ENCODE peak calls at places on chromosomes 7 and 10, in four cellular contexts. D is upper lobe of left lung; H is CD8-positive, alpha-beta T cell; U is tibial nerve. O is an unnamed sample.

GRCh38 chr7:34759477-34760125 is 101.6 kb downstream of the NPSR1 start:
- DNase-seq in D (no peak), H (no peak), U (no peak), O (no peak)

GRCh38 chr7:68306692-68307107 is 1291.6 kb upstream of the AUTS2 start:
- DNase-seq in D (no peak), H (no peak), U (no peak), O (no peak)

GRCh38 chr10:1358860-1359598 is 302.8 kb downstream of the WDR37 start:
- DNase-seq in D (no peak), H (no peak), U (no peak), O (no peak)

GRCh38 chr10:78656815-78657621 is 411.7 kb upstream of the ZMIZ1 start:
- DNase-seq in D (no peak), H (no peak), U (peak), O (peak)

GRCh38 chr10:104642311-104643022 is 1.4 kb downstream of the SORCS3 start:
- DNase-seq in D (no peak), H (no peak), U (no peak), O (peak)

GRCh38 chr7:108805808-108806397 is 236.2 kb downstream of the DNAJB9 start:
- DNase-seq in D (no peak), H (no peak), U (no peak), O (no peak)

GRCh38 chr10:120052964-120053363 is 160.4 kb downstream of the SEC23IP start:
- DNase-seq in D (no peak), H (no peak), U (no peak), O (no peak)

GRCh38 chr7:112161253-112162160 is 44.7 kb downstream of the DOCK4 start:
- DNase-seq in D (no peak), H (no peak), U (no peak), O (no peak)

GRCh38 chr7:138257459-138258193 is 181.4 kb downstream of the AKR1D1 start:
- DNase-seq in D (peak), H (no peak), U (no peak), O (no peak)

GRCh38 chr10:79380125-79380917 is 33.1 kb downstream of the PPIF start:
- DNase-seq in D (peak), H (no peak), U (no peak), O (no peak)

GRCh38 chr7:157432957-157433576 is 96.3 kb downstream of the DNAJB6 start:
- DNase-seq in D (peak), H (peak), U (no peak), O (no peak)

GRCh38 chr7:45921699-45922519 is 837 bp upstream of the IGFBP3 start:
- DNase-seq in D (no peak), H (no peak), U (peak), O (peak)

GRCh38 chr7:42494722-42495121 is 257.7 kb upstream of the GLI3 start:
- DNase-seq in D (no peak), H (no peak), U (no peak), O (no peak)

GRCh38 chr7:1257221-1257620 is 24.5 kb downstream of the UNCX start:
- DNase-seq in D (no peak), H (no peak), U (no peak), O (no peak)

GRCh38 chr10:132699411-132700167 is 86.4 kb downstream of the NKX6-2 start:
- DNase-seq in D (no peak), H (no peak), U (no peak), O (no peak)

GRCh38 chr7:38102486-38102885 is 75.6 kb upstream of the STARD3NL start:
- DNase-seq in D (no peak), H (no peak), U (no peak), O (no peak)

GRCh38 chr10:103154464-103155299 is 38.4 kb downstream of the NT5C2 start:
- DNase-seq in D (no peak), H (no peak), U (no peak), O (no peak)

GRCh38 chr7:12229046-12229445 is 18.0 kb downstream of the TMEM106B start:
- DNase-seq in D (no peak), H (no peak), U (no peak), O (no peak)

GRCh38 chr7:39847227-39847626 is 102.8 kb upstream of the CDK13 start:
- DNase-seq in D (no peak), H (no peak), U (no peak), O (no peak)

GRCh38 chr7:129667116-129667515 is 55.6 kb downstream of the NRF1 start:
- DNase-seq in D (no peak), H (no peak), U (no peak), O (no peak)

GRCh38 chr7:1692500-1693418 is 22.7 kb downstream of the ELFN1 start:
- DNase-seq in D (peak), H (no peak), U (no peak), O (peak)

GRCh38 chr7:20647908-20648776 is 32.7 kb downstream of the ABCB5 start:
- DNase-seq in D (no peak), H (no peak), U (no peak), O (no peak)

GRCh38 chr7:145434811-145435210 is 599.0 kb upstream of the TPK1 start:
- DNase-seq in D (no peak), H (no peak), U (no peak), O (no peak)

GRCh38 chr10:51700228-51700835 is 937 bp upstream of the CSTF2T start:
- DNase-seq in D (peak), H (no peak), U (no peak), O (peak)

GRCh38 chr10:100223879-100224278 is 5.5 kb downstream of the CHUK start:
- DNase-seq in D (no peak), H (no peak), U (no peak), O (no peak)

GRCh38 chr10:100222529-100222928 is 6.9 kb downstream of the CHUK start:
- DNase-seq in D (no peak), H (no peak), U (no peak), O (no peak)
- TF ChIP-seq CTCF in D (no peak), H (no peak), U (no peak), O (no peak)

DNA sequence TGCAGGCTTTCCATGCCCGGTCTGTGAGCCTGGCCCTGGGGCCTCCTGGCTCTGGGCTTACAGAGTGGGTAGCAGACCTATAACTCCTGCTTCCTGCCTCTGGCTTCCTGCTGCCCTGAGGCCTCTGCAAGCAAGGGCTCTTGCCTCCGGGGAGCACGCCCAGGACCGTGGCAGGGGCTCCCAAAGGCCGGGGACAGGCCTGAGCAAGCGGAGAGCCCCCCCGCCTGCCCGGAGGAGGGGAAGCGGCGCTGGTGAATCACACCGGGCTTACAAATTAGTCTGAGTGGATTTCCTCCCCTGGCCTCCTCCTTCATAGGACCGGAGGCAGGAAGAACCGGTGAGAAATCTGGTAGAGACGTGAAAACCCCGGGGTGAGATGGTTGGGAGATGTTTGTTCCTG is 1.5 kb upstream of the MYL10 start:
- DNase-seq in D (no peak), H (no peak), U (no peak), O (no peak)
- TF ChIP-seq CTCF in D (no peak), H (no peak), U (no peak), O (no peak)

DNA sequence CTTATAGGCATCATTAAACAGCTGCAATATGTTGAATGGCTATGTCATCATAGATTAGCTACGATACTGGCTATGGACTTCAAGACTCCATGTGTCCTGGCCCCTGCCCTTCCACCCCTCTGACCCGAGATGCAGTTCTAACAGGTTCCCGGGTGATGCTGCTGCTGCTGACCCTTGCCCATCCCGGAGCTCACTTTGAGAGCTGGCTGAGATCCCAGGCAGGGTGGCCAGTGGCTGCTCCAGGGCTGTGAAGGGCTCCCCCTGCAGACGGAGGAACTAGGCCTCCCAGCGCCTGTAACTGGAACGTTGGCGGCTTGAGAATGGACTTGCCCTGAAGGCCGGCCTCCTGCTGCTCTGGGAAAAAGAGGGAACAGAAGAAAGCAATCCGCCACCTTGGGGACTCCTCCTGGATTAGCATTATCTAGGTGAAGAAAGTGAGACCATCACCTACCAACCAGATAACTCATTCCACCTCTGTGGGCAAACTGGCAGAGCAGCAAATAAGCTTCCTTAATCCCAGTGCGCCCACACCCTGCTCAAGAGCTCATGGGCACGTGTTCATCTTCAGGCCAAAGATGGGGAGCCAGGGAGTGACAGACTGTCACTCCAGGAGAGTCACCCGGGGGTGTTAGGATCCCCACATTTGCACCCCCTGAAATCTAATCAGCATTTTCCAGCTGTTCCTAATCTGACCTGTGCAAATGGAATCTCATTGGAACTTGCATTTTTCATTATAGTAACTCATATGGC is 56.8 kb downstream of the PARP12 start:
- DNase-seq in D (no peak), H (no peak), U (no peak), O (no peak)
- TF ChIP-seq CTCF in D (no peak), H (no peak), U (no peak), O (no peak)

GRCh38 chr7:73973091-73973490 is 54.9 kb upstream of the ELN start:
- DNase-seq in D (peak), H (no peak), U (no peak), O (no peak)

GRCh38 chr7:73971315-73971700 is 56.7 kb upstream of the ELN start:
- DNase-seq in D (peak), H (no peak), U (no peak), O (no peak)

GRCh38 chr7:73972614-73973013 is 55.4 kb upstream of the ELN start:
- DNase-seq in D (peak), H (no peak), U (no peak), O (peak)

GRCh38 chr7:73970801-73971229 is 57.2 kb upstream of the ELN start:
- DNase-seq in D (peak), H (no peak), U (no peak), O (peak)

GRCh38 chr7:73971701-73972341 is 56.2 kb upstream of the ELN start:
- DNase-seq in D (peak), H (no peak), U (no peak), O (no peak)
- TF ChIP-seq CTCF in D (no peak), H (no peak), U (no peak), O (no peak)

DNA sequence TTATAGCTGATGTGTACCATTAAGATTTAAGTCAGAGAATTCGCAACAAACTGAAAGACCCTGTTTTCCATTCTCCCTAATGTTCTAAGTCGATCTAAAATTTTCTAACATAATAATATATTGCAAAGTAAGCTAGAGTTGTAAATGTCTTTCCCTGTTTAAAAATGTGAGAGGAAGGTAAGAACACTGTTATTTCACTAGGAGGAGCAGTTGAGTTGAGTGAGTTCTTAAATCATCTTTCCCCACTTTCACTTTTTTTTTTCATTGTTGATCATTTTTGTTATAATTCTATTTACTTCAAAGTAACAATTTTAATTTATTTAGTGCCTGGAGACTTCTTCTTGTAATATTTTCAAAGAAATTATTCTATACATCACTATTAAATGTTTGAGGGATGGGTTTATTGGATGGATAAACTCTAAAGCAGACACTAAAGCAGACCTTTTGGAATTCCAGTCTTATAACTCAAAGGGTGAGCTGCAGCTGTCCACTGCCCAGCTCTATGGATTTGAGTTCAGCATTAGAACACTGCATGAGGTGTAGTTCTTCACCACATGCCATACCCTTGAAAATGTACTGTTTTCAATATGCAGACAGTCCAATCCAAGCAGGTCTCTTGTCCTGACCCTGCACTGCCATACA is 181.3 kb upstream of the FZD1 start:
- DNase-seq in D (no peak), H (no peak), U (no peak), O (no peak)
- TF ChIP-seq CTCF in D (peak), H (peak), U (peak), O (peak)

DNA sequence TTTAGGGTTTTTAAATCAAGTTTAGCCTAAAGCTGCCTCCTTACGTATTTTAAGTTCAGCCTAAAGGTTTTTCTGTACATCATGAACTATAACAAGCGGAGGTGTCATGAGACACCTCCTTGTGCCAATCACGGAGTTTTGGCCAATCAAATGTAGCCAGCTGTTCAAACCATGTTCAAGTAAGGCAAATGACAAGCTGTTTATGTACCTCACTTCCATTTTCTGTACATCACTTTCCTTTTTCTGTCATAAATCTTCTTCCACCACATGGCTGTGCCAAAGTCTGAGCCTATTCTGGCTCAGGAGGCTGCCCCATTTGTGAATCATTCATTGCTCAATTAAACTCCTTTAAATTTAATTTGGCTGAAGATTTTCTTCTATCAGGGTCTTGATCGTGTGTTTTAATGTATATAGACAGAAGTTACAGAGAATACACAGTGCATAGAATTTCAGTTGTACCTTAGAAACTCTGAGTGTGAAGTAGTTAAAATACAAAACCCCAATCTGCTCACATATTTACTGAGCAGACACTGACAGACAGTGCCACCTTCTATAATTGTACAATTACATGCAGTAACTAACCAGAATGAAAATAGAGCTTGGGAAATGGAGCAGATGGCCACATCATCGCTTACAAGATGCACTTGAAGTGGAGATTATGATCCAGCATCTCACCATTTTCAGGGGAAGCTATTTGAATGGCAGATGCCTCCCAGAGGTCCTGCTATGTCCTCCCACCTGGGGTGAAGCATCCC is 76.9 kb upstream of the LANCL2 start:
- DNase-seq in D (no peak), H (no peak), U (no peak), O (no peak)
- TF ChIP-seq CTCF in D (no peak), H (no peak), U (no peak), O (no peak)

DNA sequence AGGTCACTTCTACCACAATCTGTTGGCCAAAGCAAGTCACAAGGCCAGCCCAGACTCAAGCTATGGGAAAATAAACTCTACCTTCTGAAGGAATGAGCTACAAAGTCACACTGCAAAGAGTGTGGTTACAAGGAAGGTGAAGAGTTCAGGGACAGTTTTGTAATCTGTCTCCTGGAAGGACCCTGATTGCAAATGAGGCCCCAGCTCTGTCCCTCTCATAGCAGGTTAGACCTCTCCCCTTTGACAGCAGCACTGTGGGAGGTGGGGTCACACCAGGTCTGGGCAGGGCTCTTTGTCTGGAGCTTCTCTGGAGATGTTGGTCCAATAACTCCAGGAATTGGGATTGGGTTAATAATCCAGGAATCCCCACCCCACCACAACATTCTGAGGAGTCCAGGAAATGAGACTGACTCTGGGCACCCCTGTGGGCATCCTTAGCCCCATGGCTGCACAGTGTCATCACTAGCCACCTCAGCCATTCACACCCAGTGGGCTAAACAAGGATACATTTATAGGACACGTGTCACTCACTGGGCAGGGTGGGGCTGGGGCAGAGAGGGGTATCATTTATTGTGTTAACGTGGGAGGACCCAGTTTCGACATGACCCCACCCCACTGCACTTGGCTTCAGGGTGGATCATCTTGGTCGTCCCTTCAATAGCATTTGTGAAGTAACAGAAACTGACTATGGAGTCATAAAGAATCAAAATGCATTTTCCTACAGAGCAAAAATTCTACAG is 23.7 kb upstream of the C10orf105 start:
- DNase-seq in D (no peak), H (no peak), U (no peak), O (no peak)
- TF ChIP-seq CTCF in D (no peak), H (no peak), U (no peak), O (no peak)

O was measured in mesothelial cell of epicardium.